ENCODE peak calls at places on chromosomes 13 and 19, in eight cellular contexts. One of them, this sample, is unnamed.

GRCh38 chr19:12666305-12667048 is at the start of the genes MAN2B1 and WDR83:
- DNase-seq in dorsolateral prefrontal cortex: no peak
- DNase-seq in fibroblast of gingiva: peak
- DNase-seq in stimulated activated CD8-positive, alpha-beta memory T cell treated with anti-CD3 and anti-CD28 coated beads, Interleukin-7, amount 100 ng/mL, for 48 hours: peak
- DNase-seq in cardiac septum: peak
- DNase-seq in keratinocyte: no peak
- DNase-seq in WTC11: peak
- DNase-seq in heart left ventricle: peak
- DNase-seq in this sample: no peak

GRCh38 chr13:103022328-103022727 is 43.9 kb downstream of the SLC10A2 start:
- DNase-seq in keratinocyte: no peak
- DNase-seq in dorsolateral prefrontal cortex: no peak
- DNase-seq in fibroblast of gingiva: no peak
- DNase-seq in heart left ventricle: no peak
- DNase-seq in WTC11: no peak
- DNase-seq in stimulated activated CD8-positive, alpha-beta memory T cell treated with anti-CD3 and anti-CD28 coated beads, Interleukin-7, amount 100 ng/mL, for 48 hours: no peak
- DNase-seq in cardiac septum: no peak
- DNase-seq in this sample: no peak

GRCh38 chr13:71483733-71484132 is 383.3 kb downstream of the DACH1 start:
- DNase-seq in dorsolateral prefrontal cortex: no peak
- DNase-seq in heart left ventricle: no peak
- DNase-seq in fibroblast of gingiva: no peak
- DNase-seq in stimulated activated CD8-positive, alpha-beta memory T cell treated with anti-CD3 and anti-CD28 coated beads, Interleukin-7, amount 100 ng/mL, for 48 hours: no peak
- DNase-seq in WTC11: no peak
- DNase-seq in cardiac septum: no peak
- DNase-seq in keratinocyte: no peak
- DNase-seq in this sample: no peak

GRCh38 chr13:101942038-101942437 is 459.8 kb downstream of the FGF14 start:
- DNase-seq in cardiac septum: no peak
- DNase-seq in WTC11: peak
- DNase-seq in keratinocyte: peak
- DNase-seq in heart left ventricle: no peak
- DNase-seq in fibroblast of gingiva: peak
- DNase-seq in stimulated activated CD8-positive, alpha-beta memory T cell treated with anti-CD3 and anti-CD28 coated beads, Interleukin-7, amount 100 ng/mL, for 48 hours: no peak
- DNase-seq in dorsolateral prefrontal cortex: peak
- DNase-seq in this sample: no peak

GRCh38 chr13:96817336-96817941 is 176.8 kb downstream of the OXGR1 start:
- DNase-seq in fibroblast of gingiva: peak
- DNase-seq in WTC11: no peak
- DNase-seq in cardiac septum: no peak
- DNase-seq in stimulated activated CD8-positive, alpha-beta memory T cell treated with anti-CD3 and anti-CD28 coated beads, Interleukin-7, amount 100 ng/mL, for 48 hours: no peak
- DNase-seq in keratinocyte: no peak
- DNase-seq in heart left ventricle: no peak
- DNase-seq in dorsolateral prefrontal cortex: no peak
- DNase-seq in this sample: no peak

GRCh38 chr19:10634881-10635463 is 9.6 kb downstream of the SLC44A2 start:
- DNase-seq in heart left ventricle: no peak
- DNase-seq in keratinocyte: no peak
- DNase-seq in dorsolateral prefrontal cortex: no peak
- DNase-seq in cardiac septum: no peak
- DNase-seq in fibroblast of gingiva: no peak
- DNase-seq in stimulated activated CD8-positive, alpha-beta memory T cell treated with anti-CD3 and anti-CD28 coated beads, Interleukin-7, amount 100 ng/mL, for 48 hours: no peak
- DNase-seq in WTC11: no peak
- DNase-seq in this sample: no peak

GRCh38 chr13:29500426-29500825 is 95.1 kb downstream of the SLC7A1 start:
- DNase-seq in fibroblast of gingiva: no peak
- DNase-seq in WTC11: no peak
- DNase-seq in keratinocyte: no peak
- DNase-seq in dorsolateral prefrontal cortex: no peak
- DNase-seq in heart left ventricle: no peak
- DNase-seq in cardiac septum: no peak
- DNase-seq in stimulated activated CD8-positive, alpha-beta memory T cell treated with anti-CD3 and anti-CD28 coated beads, Interleukin-7, amount 100 ng/mL, for 48 hours: no peak
- DNase-seq in this sample: no peak

GRCh38 chr13:35225582-35225981 is 250.9 kb downstream of the MAB21L1 start:
- DNase-seq in fibroblast of gingiva: no peak
- DNase-seq in WTC11: no peak
- DNase-seq in cardiac septum: no peak
- DNase-seq in keratinocyte: no peak
- DNase-seq in heart left ventricle: no peak
- DNase-seq in dorsolateral prefrontal cortex: no peak
- DNase-seq in stimulated activated CD8-positive, alpha-beta memory T cell treated with anti-CD3 and anti-CD28 coated beads, Interleukin-7, amount 100 ng/mL, for 48 hours: no peak
- DNase-seq in this sample: no peak

GRCh38 chr19:5953680-5954213 is 24.2 kb downstream of the RANBP3 start:
- DNase-seq in WTC11: no peak
- DNase-seq in stimulated activated CD8-positive, alpha-beta memory T cell treated with anti-CD3 and anti-CD28 coated beads, Interleukin-7, amount 100 ng/mL, for 48 hours: no peak
- DNase-seq in heart left ventricle: no peak
- DNase-seq in dorsolateral prefrontal cortex: no peak
- DNase-seq in keratinocyte: no peak
- DNase-seq in cardiac septum: no peak
- DNase-seq in fibroblast of gingiva: peak
- DNase-seq in this sample: no peak

GRCh38 chr19:4580021-4580901 is 20.8 kb upstream of the SEMA6B start:
- DNase-seq in stimulated activated CD8-positive, alpha-beta memory T cell treated with anti-CD3 and anti-CD28 coated beads, Interleukin-7, amount 100 ng/mL, for 48 hours: no peak
- DNase-seq in heart left ventricle: no peak
- DNase-seq in cardiac septum: no peak
- DNase-seq in fibroblast of gingiva: no peak
- DNase-seq in keratinocyte: no peak
- DNase-seq in dorsolateral prefrontal cortex: peak
- DNase-seq in WTC11: peak
- DNase-seq in this sample: no peak

GRCh38 chr13:39108746-39109145 is 70.5 kb downstream of the NHLRC3 start:
- DNase-seq in fibroblast of gingiva: no peak
- DNase-seq in dorsolateral prefrontal cortex: no peak
- DNase-seq in WTC11: no peak
- DNase-seq in stimulated activated CD8-positive, alpha-beta memory T cell treated with anti-CD3 and anti-CD28 coated beads, Interleukin-7, amount 100 ng/mL, for 48 hours: no peak
- DNase-seq in cardiac septum: no peak
- DNase-seq in keratinocyte: no peak
- DNase-seq in heart left ventricle: no peak
- DNase-seq in this sample: no peak

GRCh38 chr19:49930483-49931011 is 1.2 kb upstream of the NUP62 start:
- DNase-seq in stimulated activated CD8-positive, alpha-beta memory T cell treated with anti-CD3 and anti-CD28 coated beads, Interleukin-7, amount 100 ng/mL, for 48 hours: no peak
- DNase-seq in dorsolateral prefrontal cortex: no peak
- DNase-seq in WTC11: peak
- DNase-seq in cardiac septum: no peak
- DNase-seq in fibroblast of gingiva: no peak
- DNase-seq in keratinocyte: no peak
- DNase-seq in heart left ventricle: no peak
- DNase-seq in this sample: no peak

GRCh38 chr13:33728271-33729037 is 89.5 kb upstream of the RFC3 start:
- DNase-seq in stimulated activated CD8-positive, alpha-beta memory T cell treated with anti-CD3 and anti-CD28 coated beads, Interleukin-7, amount 100 ng/mL, for 48 hours: no peak
- DNase-seq in fibroblast of gingiva: no peak
- DNase-seq in heart left ventricle: no peak
- DNase-seq in cardiac septum: no peak
- DNase-seq in WTC11: no peak
- DNase-seq in dorsolateral prefrontal cortex: no peak
- DNase-seq in keratinocyte: peak
- DNase-seq in this sample: no peak

GRCh38 chr19:6056801-6057650 is 53.3 kb downstream of the RFX2 start:
- DNase-seq in heart left ventricle: no peak
- DNase-seq in dorsolateral prefrontal cortex: peak
- DNase-seq in cardiac septum: peak
- DNase-seq in stimulated activated CD8-positive, alpha-beta memory T cell treated with anti-CD3 and anti-CD28 coated beads, Interleukin-7, amount 100 ng/mL, for 48 hours: no peak
- DNase-seq in WTC11: no peak
- DNase-seq in keratinocyte: peak
- DNase-seq in fibroblast of gingiva: peak
- DNase-seq in this sample: peak

GRCh38 chr13:21759503-21759902 is 88.6 kb downstream of the FGF9 start:
- DNase-seq in dorsolateral prefrontal cortex: no peak
- DNase-seq in cardiac septum: no peak
- DNase-seq in fibroblast of gingiva: no peak
- DNase-seq in keratinocyte: no peak
- DNase-seq in stimulated activated CD8-positive, alpha-beta memory T cell treated with anti-CD3 and anti-CD28 coated beads, Interleukin-7, amount 100 ng/mL, for 48 hours: no peak
- DNase-seq in heart left ventricle: no peak
- DNase-seq in WTC11: no peak
- DNase-seq in this sample: no peak

GRCh38 chr19:55585658-55586339 is 5.2 kb upstream of the ZNF579 start:
- DNase-seq in fibroblast of gingiva: peak
- DNase-seq in cardiac septum: peak
- DNase-seq in stimulated activated CD8-positive, alpha-beta memory T cell treated with anti-CD3 and anti-CD28 coated beads, Interleukin-7, amount 100 ng/mL, for 48 hours: no peak
- DNase-seq in heart left ventricle: peak
- DNase-seq in WTC11: peak
- DNase-seq in keratinocyte: no peak
- DNase-seq in dorsolateral prefrontal cortex: peak
- DNase-seq in this sample: no peak

GRCh38 chr19:42083537-42083936 is 7.6 kb downstream of the ZNF574 start:
- DNase-seq in dorsolateral prefrontal cortex: no peak
- DNase-seq in heart left ventricle: no peak
- DNase-seq in cardiac septum: no peak
- DNase-seq in keratinocyte: no peak
- DNase-seq in WTC11: no peak
- DNase-seq in fibroblast of gingiva: no peak
- DNase-seq in stimulated activated CD8-positive, alpha-beta memory T cell treated with anti-CD3 and anti-CD28 coated beads, Interleukin-7, amount 100 ng/mL, for 48 hours: no peak
- DNase-seq in this sample: no peak

GRCh38 chr13:54607421-54607820 is 1578.8 kb downstream of the OLFM4 start:
- DNase-seq in WTC11: no peak
- DNase-seq in dorsolateral prefrontal cortex: no peak
- DNase-seq in keratinocyte: no peak
- DNase-seq in stimulated activated CD8-positive, alpha-beta memory T cell treated with anti-CD3 and anti-CD28 coated beads, Interleukin-7, amount 100 ng/mL, for 48 hours: no peak
- DNase-seq in fibroblast of gingiva: no peak
- DNase-seq in cardiac septum: no peak
- DNase-seq in heart left ventricle: no peak
- DNase-seq in this sample: no peak

GRCh38 chr13:36998624-36999041 is 507 bp downstream of the ALG5 start:
- DNase-seq in keratinocyte: no peak
- DNase-seq in WTC11: peak
- DNase-seq in stimulated activated CD8-positive, alpha-beta memory T cell treated with anti-CD3 and anti-CD28 coated beads, Interleukin-7, amount 100 ng/mL, for 48 hours: no peak
- DNase-seq in dorsolateral prefrontal cortex: peak
- DNase-seq in cardiac septum: no peak
- DNase-seq in fibroblast of gingiva: no peak
- DNase-seq in heart left ventricle: peak
- DNase-seq in this sample: no peak

GRCh38 chr13:113785051-113786010 is 26.3 kb downstream of the TMEM255B start:
- DNase-seq in cardiac septum: no peak
- DNase-seq in dorsolateral prefrontal cortex: no peak
- DNase-seq in stimulated activated CD8-positive, alpha-beta memory T cell treated with anti-CD3 and anti-CD28 coated beads, Interleukin-7, amount 100 ng/mL, for 48 hours: no peak
- DNase-seq in fibroblast of gingiva: peak
- DNase-seq in WTC11: no peak
- DNase-seq in heart left ventricle: no peak
- DNase-seq in keratinocyte: peak
- DNase-seq in this sample: peak

GRCh38 chr19:918481-919156 is 1.5 kb downstream of the KISS1R start:
- DNase-seq in WTC11: peak
- DNase-seq in cardiac septum: no peak
- DNase-seq in stimulated activated CD8-positive, alpha-beta memory T cell treated with anti-CD3 and anti-CD28 coated beads, Interleukin-7, amount 100 ng/mL, for 48 hours: no peak
- DNase-seq in fibroblast of gingiva: no peak
- DNase-seq in heart left ventricle: no peak
- DNase-seq in keratinocyte: no peak
- DNase-seq in dorsolateral prefrontal cortex: no peak
- DNase-seq in this sample: no peak

GRCh38 chr13:77143325-77143907 is 116.5 kb upstream of the FBXL3 start:
- DNase-seq in keratinocyte: no peak
- DNase-seq in WTC11: no peak
- DNase-seq in dorsolateral prefrontal cortex: no peak
- DNase-seq in cardiac septum: no peak
- DNase-seq in stimulated activated CD8-positive, alpha-beta memory T cell treated with anti-CD3 and anti-CD28 coated beads, Interleukin-7, amount 100 ng/mL, for 48 hours: no peak
- DNase-seq in fibroblast of gingiva: peak
- DNase-seq in heart left ventricle: no peak
- DNase-seq in this sample: no peak

GRCh38 chr13:48562296-48563066 is 29.6 kb upstream of the RCBTB2 start:
- DNase-seq in keratinocyte: no peak
- DNase-seq in heart left ventricle: no peak
- DNase-seq in fibroblast of gingiva: no peak
- DNase-seq in stimulated activated CD8-positive, alpha-beta memory T cell treated with anti-CD3 and anti-CD28 coated beads, Interleukin-7, amount 100 ng/mL, for 48 hours: peak
- DNase-seq in dorsolateral prefrontal cortex: no peak
- DNase-seq in cardiac septum: no peak
- DNase-seq in WTC11: no peak
- DNase-seq in this sample: no peak

GRCh38 chr13:76610819-76611415 is 275.3 kb downstream of the KCTD12 start:
- DNase-seq in dorsolateral prefrontal cortex: no peak
- DNase-seq in WTC11: no peak
- DNase-seq in keratinocyte: no peak
- DNase-seq in heart left ventricle: no peak
- DNase-seq in cardiac septum: no peak
- DNase-seq in fibroblast of gingiva: no peak
- DNase-seq in stimulated activated CD8-positive, alpha-beta memory T cell treated with anti-CD3 and anti-CD28 coated beads, Interleukin-7, amount 100 ng/mL, for 48 hours: no peak
- DNase-seq in this sample: peak

GRCh38 chr13:52053460-52053859 is 29.0 kb downstream of the UTP14C start:
- DNase-seq in heart left ventricle: no peak
- DNase-seq in dorsolateral prefrontal cortex: no peak
- DNase-seq in keratinocyte: no peak
- DNase-seq in cardiac septum: no peak
- DNase-seq in fibroblast of gingiva: no peak
- DNase-seq in stimulated activated CD8-positive, alpha-beta memory T cell treated with anti-CD3 and anti-CD28 coated beads, Interleukin-7, amount 100 ng/mL, for 48 hours: no peak
- DNase-seq in WTC11: no peak
- DNase-seq in this sample: no peak

GRCh38 chr13:46716821-46717220 is 80.1 kb downstream of the ESD start:
- DNase-seq in stimulated activated CD8-positive, alpha-beta memory T cell treated with anti-CD3 and anti-CD28 coated beads, Interleukin-7, amount 100 ng/mL, for 48 hours: no peak
- DNase-seq in WTC11: no peak
- DNase-seq in keratinocyte: no peak
- DNase-seq in cardiac septum: no peak
- DNase-seq in dorsolateral prefrontal cortex: no peak
- DNase-seq in heart left ventricle: no peak
- DNase-seq in fibroblast of gingiva: no peak
- DNase-seq in this sample: no peak

GRCh38 chr19:4319067-4319718 is 14.8 kb downstream of the FSD1 start:
- DNase-seq in dorsolateral prefrontal cortex: no peak
- DNase-seq in fibroblast of gingiva: no peak
- DNase-seq in keratinocyte: no peak
- DNase-seq in cardiac septum: no peak
- DNase-seq in heart left ventricle: no peak
- DNase-seq in WTC11: no peak
- DNase-seq in stimulated activated CD8-positive, alpha-beta memory T cell treated with anti-CD3 and anti-CD28 coated beads, Interleukin-7, amount 100 ng/mL, for 48 hours: no peak
- DNase-seq in this sample: no peak

GRCh38 chr19:42189133-42189532 is 28.3 kb downstream of the DEDD2 start:
- DNase-seq in fibroblast of gingiva: no peak
- DNase-seq in stimulated activated CD8-positive, alpha-beta memory T cell treated with anti-CD3 and anti-CD28 coated beads, Interleukin-7, amount 100 ng/mL, for 48 hours: no peak
- DNase-seq in WTC11: no peak
- DNase-seq in dorsolateral prefrontal cortex: no peak
- DNase-seq in keratinocyte: no peak
- DNase-seq in heart left ventricle: no peak
- DNase-seq in cardiac septum: no peak
- DNase-seq in this sample: no peak

GRCh38 chr19:42121666-42122069 is 10.6 kb downstream of the POU2F2 start:
- DNase-seq in fibroblast of gingiva: peak
- DNase-seq in keratinocyte: peak
- DNase-seq in cardiac septum: no peak
- DNase-seq in WTC11: peak
- DNase-seq in stimulated activated CD8-positive, alpha-beta memory T cell treated with anti-CD3 and anti-CD28 coated beads, Interleukin-7, amount 100 ng/mL, for 48 hours: peak
- DNase-seq in heart left ventricle: peak
- DNase-seq in dorsolateral prefrontal cortex: peak
- DNase-seq in this sample: peak

GRCh38 chr13:48741377-48741776 is 87.6 kb downstream of the CYSLTR2 start:
- DNase-seq in dorsolateral prefrontal cortex: no peak
- DNase-seq in fibroblast of gingiva: peak
- DNase-seq in WTC11: no peak
- DNase-seq in cardiac septum: no peak
- DNase-seq in keratinocyte: no peak
- DNase-seq in heart left ventricle: no peak
- DNase-seq in stimulated activated CD8-positive, alpha-beta memory T cell treated with anti-CD3 and anti-CD28 coated beads, Interleukin-7, amount 100 ng/mL, for 48 hours: no peak
- DNase-seq in this sample: no peak